ENCODE peak calls at places on chromosomes 7 and 10, in eight cellular contexts. I, S, Y, D, F, L, X and E are unnamed samples.
A peak's percentile ranks its signal among the peaks of the same experiment; 100 is the strongest.

GRCh38 chr7:12456506-12456905 is 52.8 kb upstream of the VWDE start:
- DNase-seq in I (no peak), S (peak; percentile 11), Y (no peak), D (no peak), F (no peak), L (no peak), X (peak; percentile 47), E (no peak)

GRCh38 chr10:22700489-22700888 is 13.9 kb downstream of the PIP4K2A start:
- DNase-seq in I (no peak), S (no peak), Y (no peak), D (no peak), F (no peak), L (no peak), X (no peak), E (no peak)

GRCh38 chr7:126845331-126845730 is 407.4 kb downstream of the GRM8 start:
- DNase-seq in I (no peak), S (no peak), Y (no peak), D (no peak), F (no peak), L (no peak), X (no peak), E (no peak)

GRCh38 chr10:114172776-114173555 is 1.0 kb downstream of the CCDC186 start:
- DNase-seq in I (peak; percentile 21), S (no peak), Y (no peak), D (no peak), F (no peak), L (no peak), X (no peak), E (no peak)

GRCh38 chr7:17099083-17099973 is 199.1 kb upstream of the AHR start:
- DNase-seq in I (peak; percentile 84), S (peak; percentile 52), Y (no peak), D (no peak), F (no peak), L (no peak), X (no peak), E (no peak)

GRCh38 chr10:32751582-32751981 is 206.4 kb downstream of the ITGB1 start:
- DNase-seq in I (no peak), S (no peak), Y (no peak), D (no peak), F (no peak), L (no peak), X (no peak), E (no peak)

GRCh38 chr10:64036306-64036930 is 515.2 kb downstream of the REEP3 start:
- DNase-seq in I (no peak), S (no peak), Y (no peak), D (no peak), F (no peak), L (no peak), X (no peak), E (no peak)

GRCh38 chr7:4132221-4132620 is 549.9 kb upstream of the FOXK1 start:
- DNase-seq in I (no peak), S (no peak), Y (no peak), D (no peak), F (peak; percentile 58), L (no peak), X (no peak), E (no peak)

GRCh38 chr7:23615331-23615730 is 18.1 kb downstream of the CCDC126 start:
- DNase-seq in I (no peak), S (peak; percentile 14), Y (no peak), D (no peak), F (no peak), L (no peak), X (no peak), E (no peak)

GRCh38 chr10:88963318-88963717 is 10.7 kb upstream of the ACTA2 start:
- DNase-seq in I (no peak), S (no peak), Y (no peak), D (no peak), F (no peak), L (no peak), X (no peak), E (no peak)
- TF ChIP-seq CTCF in I (no peak), S (no peak), Y (no peak), D (peak; percentile 37), F (no peak), L (peak; percentile 15), X (no peak), E (peak; percentile 40)

DNA sequence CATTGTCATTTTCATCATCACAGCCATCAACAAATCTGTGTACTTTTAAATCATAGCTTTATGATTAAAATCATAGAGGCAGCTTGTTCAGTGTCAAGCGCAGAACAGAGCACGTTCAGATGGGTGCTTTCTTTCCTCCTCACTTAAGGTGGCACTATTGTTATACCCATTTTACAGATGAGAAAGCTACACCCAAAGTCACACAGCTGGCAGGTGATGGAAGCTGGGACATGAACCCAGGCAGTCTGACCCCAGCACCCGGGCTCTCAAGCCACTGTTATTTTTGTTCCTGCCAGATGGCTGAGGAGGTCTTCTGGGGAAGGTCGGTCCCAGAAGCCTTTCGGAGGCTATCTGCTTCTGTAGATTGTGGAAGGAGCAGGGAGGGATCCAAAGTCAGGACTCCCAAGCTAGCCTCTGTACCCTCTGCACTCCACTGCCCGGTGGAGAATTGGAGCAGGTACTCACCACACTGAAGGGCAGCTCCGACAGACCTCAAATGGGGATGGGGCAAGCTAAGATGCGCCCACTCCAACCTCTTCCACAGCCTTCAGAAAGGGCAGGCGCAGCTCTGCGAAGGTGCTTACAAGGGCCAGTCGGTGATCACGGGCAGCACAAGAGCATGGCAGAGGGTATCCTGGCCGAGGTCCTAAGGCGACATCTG is 610 bp downstream of the AVPI1 start:
- DNase-seq in I (no peak), S (no peak), Y (no peak), D (no peak), F (no peak), L (no peak), X (no peak), E (no peak)
- TF ChIP-seq CTCF in I (no peak), S (no peak), Y (no peak), D (no peak), F (no peak), L (no peak), X (no peak), E (no peak)

GRCh38 chr7:48173313-48173712 is 2.1 kb downstream of the ABCA13 start:
- DNase-seq in I (no peak), S (no peak), Y (no peak), D (no peak), F (no peak), L (no peak), X (no peak), E (no peak)

GRCh38 chr7:48165157-48165556 is 6.1 kb upstream of the ABCA13 start:
- DNase-seq in I (no peak), S (no peak), Y (no peak), D (no peak), F (no peak), L (no peak), X (no peak), E (no peak)

GRCh38 chr7:48170506-48170905 is 752 bp upstream of the ABCA13 start:
- DNase-seq in I (no peak), S (no peak), Y (no peak), D (no peak), F (no peak), L (no peak), X (no peak), E (no peak)

GRCh38 chr7:48171190-48171589 is at the start of gene ABCA13:
- DNase-seq in I (no peak), S (no peak), Y (no peak), D (no peak), F (no peak), L (peak; percentile 10), X (no peak), E (no peak)

DNA sequence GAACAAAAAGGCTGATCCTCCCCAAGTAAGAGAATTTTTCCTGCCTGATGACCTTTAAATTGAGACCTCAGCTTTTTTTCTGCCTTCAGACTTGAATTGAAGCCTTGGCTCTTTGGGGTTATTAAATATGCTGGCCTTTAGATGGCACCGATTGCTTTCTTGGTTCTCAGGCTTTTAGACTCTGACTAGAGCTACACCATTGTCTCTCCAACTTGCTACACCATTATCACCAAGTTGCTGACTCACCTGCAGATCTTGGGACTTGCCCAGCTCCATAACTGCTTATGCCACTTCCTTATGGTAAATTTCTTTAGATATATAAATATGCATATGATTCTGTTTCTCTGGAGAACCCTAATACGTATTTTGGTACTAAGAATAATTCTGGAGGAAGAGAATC is 3.1 kb upstream of the ABCA13 start:
- DNase-seq in I (no peak), S (peak; percentile 44), Y (no peak), D (no peak), F (no peak), L (no peak), X (no peak), E (no peak)
- TF ChIP-seq CTCF in I (no peak), S (no peak), Y (no peak), D (no peak), F (no peak), L (no peak), X (no peak), E (no peak)

DNA sequence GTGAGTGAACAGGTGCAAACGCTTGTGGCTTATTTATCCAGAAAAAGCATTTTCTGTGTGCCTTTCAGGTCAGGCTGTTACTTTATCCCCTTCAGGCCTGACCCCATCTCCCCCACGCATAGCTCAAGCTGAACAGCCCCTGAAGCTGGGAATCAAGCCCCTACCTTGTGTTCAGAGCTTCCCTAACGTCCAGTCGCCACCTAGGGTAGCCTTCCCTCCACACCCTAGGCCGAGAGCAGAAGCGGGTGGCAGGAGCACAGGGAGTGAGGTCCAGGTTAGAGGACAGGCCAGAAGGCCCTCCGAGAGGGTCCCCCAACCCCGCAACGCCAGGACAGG is 497 bp upstream of the SEMA4G start:
- DNase-seq in I (no peak), S (no peak), Y (no peak), D (no peak), F (no peak), L (no peak), X (no peak), E (no peak)
- TF ChIP-seq CTCF in I (no peak), S (no peak), Y (no peak), D (no peak), F (no peak), L (no peak), X (no peak), E (no peak)

DNA sequence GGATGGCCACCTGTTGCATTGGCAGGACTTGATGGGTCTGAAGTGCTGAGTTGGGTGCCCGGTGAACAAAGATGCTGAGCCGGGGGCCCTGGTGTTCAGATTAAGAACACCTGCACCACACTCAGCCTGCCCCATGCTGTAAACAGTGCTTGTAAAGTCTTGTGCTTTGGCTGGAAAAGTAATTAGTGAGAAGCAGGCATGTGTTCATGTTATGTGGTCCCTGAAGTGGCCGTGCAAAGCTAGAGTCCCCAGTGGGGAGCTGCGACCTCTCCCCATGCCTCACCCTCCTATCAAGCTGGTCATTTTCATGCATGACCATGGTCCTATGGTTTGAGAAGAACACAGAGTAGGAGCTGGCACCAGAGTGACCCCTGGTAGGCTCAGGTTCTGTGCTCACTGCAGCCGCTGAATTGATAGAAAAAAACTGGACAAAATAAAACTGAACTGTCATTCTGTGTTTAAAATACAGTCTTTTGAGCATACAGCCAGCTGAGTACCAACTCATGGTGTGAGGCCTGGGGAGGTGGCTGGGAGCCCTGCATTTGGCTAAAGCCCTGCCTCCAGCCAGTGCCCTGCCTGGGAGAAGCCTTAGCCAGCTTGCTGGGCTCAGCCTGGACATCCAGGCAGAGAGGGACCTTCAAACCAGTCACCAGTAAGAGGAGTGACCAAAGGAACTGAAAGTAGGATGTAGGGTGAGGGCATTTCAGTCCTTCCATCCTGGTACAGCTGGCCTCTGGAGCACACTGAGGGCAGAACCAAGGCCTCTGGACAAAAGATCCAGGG is 124.5 kb downstream of the ADCY1 start:
- DNase-seq in I (no peak), S (no peak), Y (no peak), D (no peak), F (peak; percentile 51), L (no peak), X (no peak), E (peak; percentile 0)
- TF ChIP-seq CTCF in I (no peak), S (no peak), Y (no peak), D (no peak), F (no peak), L (no peak), X (no peak), E (no peak)